ENCODE peak calls at places on chromosomes 16 and 17, in five cellular contexts. S is A549, P is IMR-90, H is K562, J is HepG2. R is an unnamed sample.

GRCh38 chr16:70298988-70299938 is at the start of gene DDX19B:
- DNase-seq in S (peak), P (peak), H (peak), J (peak), R (no peak)

GRCh38 chr17:62869885-62870580 is 61.9 kb upstream of the MARCHF10 start:
- DNase-seq in S (no peak), P (peak), H (no peak), J (no peak), R (no peak)

GRCh38 chr17:59893617-59894100 is 738 bp downstream of the RPS6KB1 start:
- DNase-seq in S (peak), P (peak), H (peak), J (peak), R (no peak)

GRCh38 chr17:45847747-45848146 is 3.1 kb downstream of the SPPL2C start:
- DNase-seq in S (no peak), P (no peak), H (no peak), J (no peak), R (no peak)

GRCh38 chr16:3171181-3171854 is 16.7 kb upstream of the OR1F1 start:
- DNase-seq in S (no peak), P (no peak), H (no peak), J (no peak), R (no peak)

GRCh38 chr17:39084558-39084957 is 66.9 kb downstream of the PLXDC1 start:
- DNase-seq in S (no peak), P (no peak), H (no peak), J (no peak), R (no peak)

GRCh38 chr17:58402679-58403078 is 14.7 kb downstream of the RNF43 start:
- DNase-seq in S (no peak), P (no peak), H (no peak), J (no peak), R (no peak)

GRCh38 chr16:86946396-86946795 is 368.0 kb downstream of the FOXL1 start:
- DNase-seq in S (peak), P (peak), H (no peak), J (peak), R (no peak)

GRCh38 chr16:26599786-26600107 is 467.0 kb upstream of the C16orf82 start:
- DNase-seq in S (no peak), P (no peak), H (no peak), J (no peak), R (no peak)

GRCh38 chr16:85663891-85664321 is 24.8 kb downstream of the GINS2 start:
- DNase-seq in S (no peak), P (peak), H (no peak), J (no peak), R (no peak)

GRCh38 chr17:50184611-50185398 is 16.6 kb downstream of the COL1A1 start:
- DNase-seq in S (no peak), P (peak), H (no peak), J (no peak), R (no peak)

GRCh38 chr17:7260601-7261376 is 1.5 kb downstream of the CLDN7 start:
- DNase-seq in S (no peak), P (no peak), H (no peak), J (no peak), R (no peak)

GRCh38 chr17:80892900-80893603 is 98.6 kb upstream of the CHMP6 start:
- DNase-seq in S (peak), P (peak), H (no peak), J (no peak), R (no peak)

GRCh38 chr17:9268546-9268945 is 247.2 kb downstream of the NTN1 start:
- DNase-seq in S (no peak), P (peak), H (no peak), J (no peak), R (no peak)

GRCh38 chr17:2975469-2975958 is 87.9 kb downstream of the OR1D5 start:
- DNase-seq in S (no peak), P (no peak), H (peak), J (peak), R (no peak)

GRCh38 chr17:1485748-1486376 is 6.6 kb downstream of the MYO1C start:
- DNase-seq in S (peak), P (peak), H (peak), J (no peak), R (no peak)

GRCh38 chr17:27888072-27888471 is 5.1 kb downstream of the LYRM9 start:
- DNase-seq in S (no peak), P (no peak), H (no peak), J (no peak), R (no peak)

GRCh38 chr17:13593021-13593751 is 8.5 kb downstream of the HS3ST3A1 start:
- DNase-seq in S (no peak), P (no peak), H (no peak), J (no peak), R (no peak)

GRCh38 chr17:60455378-60455777 is 33.1 kb downstream of the CHCT1 start:
- DNase-seq in S (no peak), P (peak), H (no peak), J (no peak), R (no peak)

GRCh38 chr16:18969050-18969854 is 14.5 kb upstream of the TMC7 start:
- DNase-seq in S (peak), P (peak), H (peak), J (peak), R (peak)

GRCh38 chr16:86307518-86307903 is 202.8 kb upstream of the FOXF1 start:
- DNase-seq in S (no peak), P (peak), H (no peak), J (no peak), R (no peak)

GRCh38 chr17:78247304-78247703 is 15.9 kb downstream of the TMEM235 start:
- DNase-seq in S (no peak), P (no peak), H (no peak), J (no peak), R (no peak)
- TF ChIP-seq USF2 in S (no peak), P (no peak), H (no peak), J (no peak), R (no peak)

DNA sequence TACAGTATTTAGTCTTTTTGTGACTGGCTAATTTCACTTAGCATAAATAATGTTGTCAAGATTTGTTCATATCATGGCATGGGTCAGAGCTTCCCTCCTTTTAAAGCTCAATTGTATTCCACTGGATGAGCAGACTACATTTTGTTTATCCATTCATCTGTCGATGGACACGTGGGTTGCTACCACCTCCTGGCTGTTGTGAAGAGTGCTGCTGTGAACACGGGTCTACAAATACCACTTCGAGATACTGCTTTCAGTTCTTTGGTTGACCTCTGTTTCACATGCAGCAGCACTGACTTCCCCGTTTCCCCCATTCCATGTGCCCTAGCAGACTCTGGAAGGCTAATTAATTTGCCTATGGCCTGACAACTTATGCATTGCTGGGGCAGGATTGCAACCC is 285.4 kb downstream of the SHISA9 start:
- DNase-seq in S (no peak), P (no peak), H (no peak), J (peak), R (no peak)
- TF ChIP-seq BHLHE40 in S (no peak), P (no peak), H (no peak), J (no peak), R (no peak)

GRCh38 chr16:10521681-10522274 is 58.6 kb downstream of the EMP2 start:
- DNase-seq in S (peak), P (peak), H (peak), J (peak), R (no peak)
- TF ChIP-seq USF2 in S (no peak), P (no peak), H (no peak), J (no peak), R (no peak)

GRCh38 chr16:55144656-55145055 is 179.3 kb upstream of the IRX6 start:
- DNase-seq in S (no peak), P (no peak), H (no peak), J (no peak), R (no peak)
- TF ChIP-seq BHLHE40 in S (no peak), P (no peak), H (no peak), J (no peak), R (no peak)